ENCODE peak calls at places on chromosome 6, in eight cellular contexts. Z is HuH-7; V is stimulated activated CD4-positive, alpha-beta T cell treated with anti-CD3 and anti-CD28 coated beads, Interleukin-15, amount 100 ng/mL, for 24 hours; G is cardiac muscle cell; E is amniotic stem cell; J is OCI-LY7; K is A549; B is ureter. A is an unnamed sample.

GRCh38 chr6:4571011-4571410 is 205.2 kb upstream of the CDYL start:
- DNase-seq in Z (no peak), V (no peak), G (no peak), E (no peak), J (no peak), K (no peak), B (no peak), A (no peak)

GRCh38 chr6:29589423-29590048 is 4.6 kb downstream of the OR2H2 start:
- DNase-seq in Z (peak; percentile 20), V (peak; percentile 59), G (peak; percentile 60), E (peak; percentile 26), J (peak; percentile 64), K (peak; percentile 19), B (no peak), A (peak; percentile 68)

GRCh38 chr6:36914227-36914794 is 28.6 kb downstream of the C6orf89 start:
- DNase-seq in Z (peak; percentile 65), V (peak; percentile 9), G (no peak), E (no peak), J (no peak), K (peak; percentile 70), B (peak; percentile 54), A (no peak)

GRCh38 chr6:111691345-111692225 is 85.9 kb upstream of the TRAF3IP2 start:
- DNase-seq in Z (no peak), V (no peak), G (peak; percentile 49), E (no peak), J (no peak), K (no peak), B (no peak), A (no peak)

GRCh38 chr6:7999201-7999600 is 65.0 kb downstream of the BLOC1S5 start:
- DNase-seq in Z (no peak), V (no peak), G (no peak), E (no peak), J (no peak), K (no peak), B (no peak), A (no peak)

GRCh38 chr6:47098570-47098993 is 56.5 kb upstream of the ADGRF1 start:
- DNase-seq in Z (no peak), V (no peak), G (peak; percentile 96), E (no peak), J (no peak), K (no peak), B (no peak), A (no peak)

GRCh38 chr6:24743944-24744335 is 25.0 kb upstream of the C6orf62 start:
- DNase-seq in Z (no peak), V (no peak), G (no peak), E (no peak), J (peak; percentile 76), K (no peak), B (no peak), A (peak; percentile 49)

GRCh38 chr6:54085526-54085925 is 25.7 kb upstream of the MLIP start:
- DNase-seq in Z (no peak), V (no peak), G (no peak), E (peak; percentile 78), J (no peak), K (no peak), B (no peak), A (no peak)

GRCh38 chr6:39824030-39824926 is 32.1 kb downstream of the DAAM2 start:
- DNase-seq in Z (no peak), V (no peak), G (no peak), E (no peak), J (no peak), K (no peak), B (no peak), A (no peak)

GRCh38 chr6:41434803-41435470 is 99.5 kb downstream of the NCR2 start:
- DNase-seq in Z (no peak), V (no peak), G (no peak), E (no peak), J (no peak), K (no peak), B (no peak), A (no peak)

GRCh38 chr6:43708857-43709653 is 21.5 kb upstream of the MRPS18A start:
- DNase-seq in Z (no peak), V (no peak), G (peak; percentile 95), E (no peak), J (no peak), K (no peak), B (no peak), A (peak; percentile 47)

GRCh38 chr6:1024587-1024986 is 287.3 kb upstream of the FOXQ1 start:
- DNase-seq in Z (peak; percentile 22), V (no peak), G (no peak), E (peak; percentile 61), J (no peak), K (peak; percentile 15), B (peak; percentile 62), A (no peak)

A was measured in RPMI8226.